ENCODE peak calls at places on chromosome 2, in eight cellular contexts. One of them, this sample, is unnamed.

GRCh38 chr2:120783371-120783791 is 47.7 kb downstream of the GLI2 start:
- DNase-seq in Calu3: no peak
- DNase-seq in fibroblast of pulmonary artery: peak; percentile 56
- DNase-seq in PC-3: no peak
- DNase-seq in cardiac fibroblast: peak; percentile 40
- DNase-seq in mucosa of descending colon: no peak
- DNase-seq in adrenal gland: no peak
- DNase-seq in mammary epithelial cell: no peak
- DNase-seq in this sample: no peak

GRCh38 chr2:149953627-149954026 is 366.1 kb upstream of the MMADHC start:
- DNase-seq in Calu3: no peak
- DNase-seq in fibroblast of pulmonary artery: no peak
- DNase-seq in PC-3: no peak
- DNase-seq in cardiac fibroblast: no peak
- DNase-seq in mucosa of descending colon: no peak
- DNase-seq in adrenal gland: no peak
- DNase-seq in mammary epithelial cell: no peak
- DNase-seq in this sample: no peak

GRCh38 chr2:100983684-100984310 is 18.3 kb upstream of the RPL31 start:
- DNase-seq in Calu3: no peak
- DNase-seq in fibroblast of pulmonary artery: peak; percentile 17
- DNase-seq in PC-3: no peak
- DNase-seq in cardiac fibroblast: no peak
- DNase-seq in mucosa of descending colon: no peak
- DNase-seq in adrenal gland: no peak
- DNase-seq in mammary epithelial cell: no peak
- DNase-seq in this sample: no peak

GRCh38 chr2:65564299-65564698 is 131.9 kb upstream of the SPRED2 start:
- DNase-seq in Calu3: no peak
- DNase-seq in fibroblast of pulmonary artery: no peak
- DNase-seq in PC-3: no peak
- DNase-seq in cardiac fibroblast: no peak
- DNase-seq in mucosa of descending colon: no peak
- DNase-seq in adrenal gland: no peak
- DNase-seq in mammary epithelial cell: no peak
- DNase-seq in this sample: peak; percentile 62

GRCh38 chr2:177328056-177328455 is 63.5 kb upstream of the NFE2L2 start:
- DNase-seq in Calu3: peak; percentile 13
- DNase-seq in fibroblast of pulmonary artery: peak; percentile 55
- DNase-seq in PC-3: no peak
- DNase-seq in cardiac fibroblast: no peak
- DNase-seq in mucosa of descending colon: no peak
- DNase-seq in adrenal gland: no peak
- DNase-seq in mammary epithelial cell: no peak
- DNase-seq in this sample: no peak

GRCh38 chr2:235979753-235980459 is 188.3 kb downstream of the GBX2 start:
- DNase-seq in Calu3: no peak
- DNase-seq in fibroblast of pulmonary artery: no peak
- DNase-seq in PC-3: no peak
- DNase-seq in cardiac fibroblast: no peak
- DNase-seq in mucosa of descending colon: no peak
- DNase-seq in adrenal gland: no peak
- DNase-seq in mammary epithelial cell: no peak
- DNase-seq in this sample: no peak

GRCh38 chr2:120797421-120798289 is 62.0 kb downstream of the GLI2 start:
- DNase-seq in Calu3: no peak
- DNase-seq in fibroblast of pulmonary artery: no peak
- DNase-seq in PC-3: no peak
- DNase-seq in cardiac fibroblast: no peak
- DNase-seq in mucosa of descending colon: no peak
- DNase-seq in adrenal gland: no peak
- DNase-seq in mammary epithelial cell: no peak
- DNase-seq in this sample: no peak

GRCh38 chr2:95525294-95526035 is 40.9 kb upstream of the TRIM43B start:
- DNase-seq in Calu3: peak; percentile 82
- DNase-seq in fibroblast of pulmonary artery: no peak
- DNase-seq in PC-3: peak; percentile 36
- DNase-seq in cardiac fibroblast: peak; percentile 2
- DNase-seq in mucosa of descending colon: peak; percentile 71
- DNase-seq in adrenal gland: no peak
- DNase-seq in mammary epithelial cell: no peak
- DNase-seq in this sample: no peak

GRCh38 chr2:109393211-109393610 is 220.6 kb downstream of the SEPTIN10 start:
- DNase-seq in Calu3: no peak
- DNase-seq in fibroblast of pulmonary artery: no peak
- DNase-seq in PC-3: no peak
- DNase-seq in cardiac fibroblast: no peak
- DNase-seq in mucosa of descending colon: no peak
- DNase-seq in adrenal gland: no peak
- DNase-seq in mammary epithelial cell: no peak
- DNase-seq in this sample: no peak

GRCh38 chr2:3488768-3489448 is 30.4 kb downstream of the ADI1 start:
- DNase-seq in Calu3: no peak
- DNase-seq in fibroblast of pulmonary artery: no peak
- DNase-seq in PC-3: no peak
- DNase-seq in cardiac fibroblast: no peak
- DNase-seq in mucosa of descending colon: peak; percentile 24
- DNase-seq in adrenal gland: no peak
- DNase-seq in mammary epithelial cell: no peak
- DNase-seq in this sample: peak; percentile 66

GRCh38 chr2:99915108-99915675 is 227.2 kb downstream of the AFF3 start:
- DNase-seq in Calu3: no peak
- DNase-seq in fibroblast of pulmonary artery: no peak
- DNase-seq in PC-3: no peak
- DNase-seq in cardiac fibroblast: no peak
- DNase-seq in mucosa of descending colon: no peak
- DNase-seq in adrenal gland: no peak
- DNase-seq in mammary epithelial cell: no peak
- DNase-seq in this sample: no peak

GRCh38 chr2:129091620-129092019 is 773.0 kb upstream of the HS6ST1 start:
- DNase-seq in Calu3: no peak
- DNase-seq in fibroblast of pulmonary artery: no peak
- DNase-seq in PC-3: no peak
- DNase-seq in cardiac fibroblast: no peak
- DNase-seq in mucosa of descending colon: no peak
- DNase-seq in adrenal gland: no peak
- DNase-seq in mammary epithelial cell: no peak
- DNase-seq in this sample: no peak

GRCh38 chr2:235940330-235940729 is 227.9 kb downstream of the GBX2 start:
- DNase-seq in Calu3: no peak
- DNase-seq in fibroblast of pulmonary artery: peak; percentile 98
- DNase-seq in PC-3: no peak
- DNase-seq in cardiac fibroblast: peak; percentile 97
- DNase-seq in mucosa of descending colon: peak; percentile 28
- DNase-seq in adrenal gland: no peak
- DNase-seq in mammary epithelial cell: no peak
- DNase-seq in this sample: peak; percentile 58

GRCh38 chr2:9778471-9779402 is 64.5 kb upstream of the TAF1B start:
- DNase-seq in Calu3: no peak
- DNase-seq in fibroblast of pulmonary artery: no peak
- DNase-seq in PC-3: no peak
- DNase-seq in cardiac fibroblast: no peak
- DNase-seq in mucosa of descending colon: no peak
- DNase-seq in adrenal gland: no peak
- DNase-seq in mammary epithelial cell: no peak
- DNase-seq in this sample: peak; percentile 62

GRCh38 chr2:99648115-99648850 is 158.5 kb upstream of the REV1 start:
- DNase-seq in Calu3: no peak
- DNase-seq in fibroblast of pulmonary artery: no peak
- DNase-seq in PC-3: peak; percentile 13
- DNase-seq in cardiac fibroblast: no peak
- DNase-seq in mucosa of descending colon: no peak
- DNase-seq in adrenal gland: no peak
- DNase-seq in mammary epithelial cell: no peak
- DNase-seq in this sample: no peak

GRCh38 chr2:57330447-57330846 is 716.2 kb upstream of the VRK2 start:
- DNase-seq in Calu3: no peak
- DNase-seq in fibroblast of pulmonary artery: peak; percentile 0
- DNase-seq in PC-3: no peak
- DNase-seq in cardiac fibroblast: peak; percentile 43
- DNase-seq in mucosa of descending colon: no peak
- DNase-seq in adrenal gland: no peak
- DNase-seq in mammary epithelial cell: peak; percentile 23
- DNase-seq in this sample: no peak

GRCh38 chr2:100484390-100484789 is 14.1 kb downstream of the NMS start:
- DNase-seq in Calu3: no peak
- DNase-seq in fibroblast of pulmonary artery: no peak
- DNase-seq in PC-3: no peak
- DNase-seq in cardiac fibroblast: no peak
- DNase-seq in mucosa of descending colon: no peak
- DNase-seq in adrenal gland: no peak
- DNase-seq in mammary epithelial cell: no peak
- DNase-seq in this sample: no peak

GRCh38 chr2:196801986-196802385 is 2.5 kb upstream of the GTF3C3 start:
- DNase-seq in Calu3: no peak
- DNase-seq in fibroblast of pulmonary artery: peak; percentile 17
- DNase-seq in PC-3: peak; percentile 28
- DNase-seq in cardiac fibroblast: peak; percentile 13
- DNase-seq in mucosa of descending colon: no peak
- DNase-seq in adrenal gland: no peak
- DNase-seq in mammary epithelial cell: peak; percentile 19
- DNase-seq in this sample: no peak

GRCh38 chr2:207490441-207490840 is 39.3 kb upstream of the CREB1 start:
- DNase-seq in Calu3: no peak
- DNase-seq in fibroblast of pulmonary artery: no peak
- DNase-seq in PC-3: no peak
- DNase-seq in cardiac fibroblast: no peak
- DNase-seq in mucosa of descending colon: no peak
- DNase-seq in adrenal gland: no peak
- DNase-seq in mammary epithelial cell: no peak
- DNase-seq in this sample: no peak

GRCh38 chr2:23751747-23752265 is 175.1 kb downstream of the ATAD2B start:
- DNase-seq in Calu3: no peak
- DNase-seq in fibroblast of pulmonary artery: no peak
- DNase-seq in PC-3: no peak
- DNase-seq in cardiac fibroblast: no peak
- DNase-seq in mucosa of descending colon: no peak
- DNase-seq in adrenal gland: no peak
- DNase-seq in mammary epithelial cell: no peak
- DNase-seq in this sample: no peak

GRCh38 chr2:68031546-68032160 is 31.2 kb downstream of the C1D start:
- DNase-seq in Calu3: peak; percentile 29
- DNase-seq in fibroblast of pulmonary artery: peak; percentile 79
- DNase-seq in PC-3: peak; percentile 85
- DNase-seq in cardiac fibroblast: peak; percentile 79
- DNase-seq in mucosa of descending colon: peak; percentile 17
- DNase-seq in adrenal gland: no peak
- DNase-seq in mammary epithelial cell: peak; percentile 48
- DNase-seq in this sample: no peak
- TF ChIP-seq CTCF in Calu3: peak; percentile 25
- TF ChIP-seq CTCF in fibroblast of pulmonary artery: peak; percentile 67
- TF ChIP-seq CTCF in PC-3: peak; percentile 88
- TF ChIP-seq CTCF in cardiac fibroblast: peak; percentile 59
- TF ChIP-seq CTCF in mucosa of descending colon: peak; percentile 35
- TF ChIP-seq CTCF in adrenal gland: peak; percentile 76
- TF ChIP-seq CTCF in mammary epithelial cell: peak; percentile 70
- TF ChIP-seq CTCF in this sample: peak; percentile 31

GRCh38 chr2:164761737-164762460 is 79.7 kb downstream of the COBLL1 start:
- DNase-seq in Calu3: no peak
- DNase-seq in fibroblast of pulmonary artery: no peak
- DNase-seq in PC-3: peak; percentile 16
- DNase-seq in cardiac fibroblast: no peak
- DNase-seq in mucosa of descending colon: no peak
- DNase-seq in adrenal gland: no peak
- DNase-seq in mammary epithelial cell: peak; percentile 41
- DNase-seq in this sample: no peak
- TF ChIP-seq CTCF in Calu3: no peak
- TF ChIP-seq CTCF in fibroblast of pulmonary artery: no peak
- TF ChIP-seq CTCF in PC-3: no peak
- TF ChIP-seq CTCF in cardiac fibroblast: no peak
- TF ChIP-seq CTCF in mucosa of descending colon: no peak
- TF ChIP-seq CTCF in adrenal gland: no peak
- TF ChIP-seq CTCF in mammary epithelial cell: no peak
- TF ChIP-seq CTCF in this sample: no peak

GRCh38 chr2:20490300-20491181 is 43.7 kb downstream of the RHOB start:
- DNase-seq in Calu3: no peak
- DNase-seq in fibroblast of pulmonary artery: peak; percentile 91
- DNase-seq in PC-3: no peak
- DNase-seq in cardiac fibroblast: peak; percentile 77
- DNase-seq in mucosa of descending colon: no peak
- DNase-seq in adrenal gland: no peak
- DNase-seq in mammary epithelial cell: peak; percentile 53
- DNase-seq in this sample: no peak
- TF ChIP-seq CTCF in Calu3: no peak
- TF ChIP-seq CTCF in fibroblast of pulmonary artery: no peak
- TF ChIP-seq CTCF in PC-3: no peak
- TF ChIP-seq CTCF in cardiac fibroblast: no peak
- TF ChIP-seq CTCF in mucosa of descending colon: no peak
- TF ChIP-seq CTCF in adrenal gland: no peak
- TF ChIP-seq CTCF in mammary epithelial cell: no peak
- TF ChIP-seq CTCF in this sample: no peak

DNA sequence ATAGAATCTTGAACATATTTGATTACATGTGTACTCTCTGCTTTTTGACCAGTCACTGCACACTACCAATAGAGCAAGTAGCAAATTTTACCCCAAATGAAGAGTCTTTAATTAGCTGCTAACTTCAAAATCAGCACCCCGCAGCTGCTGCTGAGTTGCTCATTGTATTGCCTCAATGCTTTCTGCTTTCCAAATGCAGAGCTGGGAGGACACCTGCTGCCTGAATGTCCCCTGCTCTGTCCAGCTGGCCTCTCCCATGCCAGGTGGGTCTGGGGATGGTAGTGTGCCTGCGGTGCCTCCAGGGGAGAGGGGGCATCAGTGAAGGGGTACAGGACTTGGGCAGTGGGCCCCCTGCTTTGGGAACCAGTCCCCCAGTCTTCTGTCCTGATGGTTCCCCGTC is 184.8 kb downstream of the PRKCE start:
- DNase-seq in Calu3: no peak
- DNase-seq in fibroblast of pulmonary artery: no peak
- DNase-seq in PC-3: no peak
- DNase-seq in cardiac fibroblast: no peak
- DNase-seq in mucosa of descending colon: no peak
- DNase-seq in adrenal gland: no peak
- DNase-seq in mammary epithelial cell: no peak
- DNase-seq in this sample: no peak
- TF ChIP-seq CTCF in Calu3: no peak
- TF ChIP-seq CTCF in fibroblast of pulmonary artery: no peak
- TF ChIP-seq CTCF in PC-3: no peak
- TF ChIP-seq CTCF in cardiac fibroblast: no peak
- TF ChIP-seq CTCF in mucosa of descending colon: no peak
- TF ChIP-seq CTCF in adrenal gland: no peak
- TF ChIP-seq CTCF in mammary epithelial cell: no peak
- TF ChIP-seq CTCF in this sample: no peak

This sample was measured in spleen.